ENCODE peak calls at places on chromosomes 1 and 21, in eight cellular contexts. One of them, this sample, is unnamed.

GRCh38 chr1:219171192-219171935 is 2.3 kb upstream of the LYPLAL1 start:
- DNase-seq in choroid plexus epithelial cell: peak
- DNase-seq in T-helper 17 cell: no peak
- DNase-seq in astrocyte: peak
- DNase-seq in right atrium auricular region: no peak
- DNase-seq in KBM-7: no peak
- DNase-seq in caudate nucleus: no peak
- DNase-seq in astrocyte of the spinal cord: no peak
- DNase-seq in this sample: no peak

GRCh38 chr1:23790696-23791433 is at the start of gene LYPLA2:
- DNase-seq in choroid plexus epithelial cell: peak
- DNase-seq in T-helper 17 cell: peak
- DNase-seq in astrocyte: peak
- DNase-seq in right atrium auricular region: peak
- DNase-seq in KBM-7: peak
- DNase-seq in caudate nucleus: peak
- DNase-seq in astrocyte of the spinal cord: peak
- DNase-seq in this sample: peak

GRCh38 chr1:241934181-241934815 is 23.3 kb upstream of the BECN2 start:
- DNase-seq in choroid plexus epithelial cell: peak
- DNase-seq in T-helper 17 cell: no peak
- DNase-seq in astrocyte: peak
- DNase-seq in right atrium auricular region: no peak
- DNase-seq in KBM-7: no peak
- DNase-seq in caudate nucleus: peak
- DNase-seq in astrocyte of the spinal cord: peak
- DNase-seq in this sample: peak

GRCh38 chr1:17307946-17308345 is at the start of gene PADI4:
- DNase-seq in choroid plexus epithelial cell: no peak
- DNase-seq in T-helper 17 cell: no peak
- DNase-seq in astrocyte: no peak
- DNase-seq in right atrium auricular region: no peak
- DNase-seq in KBM-7: no peak
- DNase-seq in caudate nucleus: no peak
- DNase-seq in astrocyte of the spinal cord: no peak
- DNase-seq in this sample: no peak

GRCh38 chr1:199691540-199691939 is 336.0 kb upstream of the NR5A2 start:
- DNase-seq in choroid plexus epithelial cell: peak
- DNase-seq in T-helper 17 cell: no peak
- DNase-seq in astrocyte: peak
- DNase-seq in right atrium auricular region: no peak
- DNase-seq in KBM-7: peak
- DNase-seq in caudate nucleus: no peak
- DNase-seq in astrocyte of the spinal cord: peak
- DNase-seq in this sample: peak

GRCh38 chr1:13775916-13776315 is 75.9 kb downstream of the PRDM2 start:
- DNase-seq in choroid plexus epithelial cell: no peak
- DNase-seq in T-helper 17 cell: no peak
- DNase-seq in astrocyte: no peak
- DNase-seq in right atrium auricular region: no peak
- DNase-seq in KBM-7: no peak
- DNase-seq in caudate nucleus: no peak
- DNase-seq in astrocyte of the spinal cord: no peak
- DNase-seq in this sample: no peak

GRCh38 chr21:32771134-32771523 is 426 bp downstream of the PAXBP1 start:
- DNase-seq in choroid plexus epithelial cell: peak
- DNase-seq in T-helper 17 cell: peak
- DNase-seq in astrocyte: peak
- DNase-seq in right atrium auricular region: peak
- DNase-seq in KBM-7: no peak
- DNase-seq in caudate nucleus: no peak
- DNase-seq in astrocyte of the spinal cord: peak
- DNase-seq in this sample: peak

GRCh38 chr1:27003745-27004470 is 8.7 kb downstream of the TENT5B start:
- DNase-seq in choroid plexus epithelial cell: no peak
- DNase-seq in T-helper 17 cell: no peak
- DNase-seq in astrocyte: no peak
- DNase-seq in right atrium auricular region: no peak
- DNase-seq in KBM-7: no peak
- DNase-seq in caudate nucleus: no peak
- DNase-seq in astrocyte of the spinal cord: no peak
- DNase-seq in this sample: no peak

GRCh38 chr1:208654241-208654640 is 410.1 kb upstream of the PLXNA2 start:
- DNase-seq in choroid plexus epithelial cell: peak
- DNase-seq in T-helper 17 cell: no peak
- DNase-seq in astrocyte: no peak
- DNase-seq in right atrium auricular region: no peak
- DNase-seq in KBM-7: peak
- DNase-seq in caudate nucleus: no peak
- DNase-seq in astrocyte of the spinal cord: peak
- DNase-seq in this sample: peak

GRCh38 chr1:247576514-247576913 is 11.6 kb upstream of the OR2G2 start:
- DNase-seq in choroid plexus epithelial cell: peak
- DNase-seq in T-helper 17 cell: no peak
- DNase-seq in astrocyte: no peak
- DNase-seq in right atrium auricular region: no peak
- DNase-seq in KBM-7: peak
- DNase-seq in caudate nucleus: no peak
- DNase-seq in astrocyte of the spinal cord: no peak
- DNase-seq in this sample: peak

This sample was measured in EL.